ENCODE peak calls at places on chromosome X, in five cellular contexts. One of them, this sample, is unnamed.
A peak's percentile ranks its signal among the peaks of the same experiment; 100 is the strongest.

GRCh38 chrX:145923376-145923775 is 105.7 kb downstream of the SLITRK2 start:
- DNase-seq in fibroblast of pulmonary artery: no peak
- DNase-seq in NCI-H1436: no peak
- DNase-seq in nephron progenitor cell: no peak
- DNase-seq in AG20443: no peak
- DNase-seq in this sample: no peak

GRCh38 chrX:119359618-119360382 is 39.3 kb upstream of the SLC25A43 start:
- DNase-seq in fibroblast of pulmonary artery: no peak
- DNase-seq in NCI-H1436: no peak
- DNase-seq in nephron progenitor cell: no peak
- DNase-seq in AG20443: peak; percentile 12
- DNase-seq in this sample: no peak

GRCh38 chrX:69503835-69504625 is at the start of gene NALF2:
- DNase-seq in fibroblast of pulmonary artery: peak; percentile 70
- DNase-seq in NCI-H1436: peak; percentile 79
- DNase-seq in nephron progenitor cell: peak; percentile 83
- DNase-seq in AG20443: peak; percentile 58
- DNase-seq in this sample: peak; percentile 22

GRCh38 chrX:136755411-136755810 is 25.3 kb downstream of the ARHGEF6 start:
- DNase-seq in fibroblast of pulmonary artery: no peak
- DNase-seq in NCI-H1436: no peak
- DNase-seq in nephron progenitor cell: no peak
- DNase-seq in AG20443: no peak
- DNase-seq in this sample: no peak

GRCh38 chrX:14922437-14922836 is 49.2 kb downstream of the MOSPD2 start:
- DNase-seq in fibroblast of pulmonary artery: peak; percentile 73
- DNase-seq in NCI-H1436: no peak
- DNase-seq in nephron progenitor cell: no peak
- DNase-seq in AG20443: peak; percentile 79
- DNase-seq in this sample: peak; percentile 81

GRCh38 chrX:152943826-152944225 is 46.0 kb downstream of the ZNF185 start:
- DNase-seq in fibroblast of pulmonary artery: no peak
- DNase-seq in NCI-H1436: no peak
- DNase-seq in nephron progenitor cell: no peak
- DNase-seq in AG20443: no peak
- DNase-seq in this sample: no peak

GRCh38 chrX:154603438-154604430 is 15.3 kb downstream of the CTAG1B start:
- DNase-seq in fibroblast of pulmonary artery: peak; percentile 56
- DNase-seq in NCI-H1436: no peak
- DNase-seq in nephron progenitor cell: no peak
- DNase-seq in AG20443: peak; percentile 37
- DNase-seq in this sample: peak; percentile 39

GRCh38 chrX:46965125-46965758 is 53.0 kb downstream of the JADE3 start:
- DNase-seq in fibroblast of pulmonary artery: peak; percentile 65
- DNase-seq in NCI-H1436: no peak
- DNase-seq in nephron progenitor cell: no peak
- DNase-seq in AG20443: peak; percentile 31
- DNase-seq in this sample: peak; percentile 42